ENCODE peak calls at places on chromosomes 7 and 10, in nine cellular contexts. M is activated CD4-positive, alpha-beta T cell treated with anti-CD3 and anti-CD28 coated beads, Interleukin-2, amount 10 ng/mL, durations not matched to agents 7 days and 5 days; Z is AG08396; L is NCI-H446; X is effector memory CD4-positive, alpha-beta T cell; Y is activated naive CD4-positive, alpha-beta T cell treated with Interleukin-2 at 50 U/mL for 16 hours; K is activated CD8-positive, alpha-beta T cell treated with anti-CD3 and anti-CD28 coated beads, Interleukin-2, amount 10 ng/mL, durations not matched to agents 7 days and 5 days; T is activated T-cell treated with anti-CD3 and anti-CD28 coated beads, Interleukin-2, amount 50 U/mL, for 1 hour; A is RCC 7860. R is an unnamed sample.

GRCh38 chr10:52908483-52908882 is 135.9 kb upstream of the MBL2 start:
- DNase-seq in Y (no peak), A (no peak), M (no peak), T (no peak), L (no peak), X (no peak), K (no peak), Z (no peak), R (no peak)

GRCh38 chr10:21527634-21528451 is 2.4 kb upstream of the SKIDA1 start:
- DNase-seq in X (no peak), L (peak), K (no peak), A (no peak), Z (no peak), Y (no peak), T (no peak), M (no peak), R (no peak)

GRCh38 chr7:139602143-139602722 is 78.7 kb downstream of the CLEC2L start:
- DNase-seq in Z (peak), Y (no peak), T (no peak), X (no peak), M (peak), L (peak), A (peak), K (peak), R (no peak)

GRCh38 chr10:91251430-91252056 is 31.1 kb downstream of the PCGF5 start:
- DNase-seq in M (peak), L (peak), A (peak), T (peak), Y (peak), X (peak), Z (peak), K (peak), R (no peak)

GRCh38 chr10:31004611-31005193 is 27.0 kb downstream of the ZNF438 start:
- DNase-seq in Y (peak), M (no peak), L (no peak), T (no peak), Z (no peak), K (no peak), A (peak), X (no peak), R (no peak)

GRCh38 chr7:92722541-92722940 is 113.8 kb downstream of the CDK6 start:
- DNase-seq in Y (no peak), M (no peak), K (no peak), X (no peak), L (no peak), Z (no peak), A (no peak), T (no peak), R (no peak)

GRCh38 chr10:11720260-11720741 is 21.9 kb upstream of the ECHDC3 start:
- DNase-seq in K (no peak), X (no peak), M (no peak), L (no peak), A (no peak), Y (no peak), Z (no peak), T (no peak), R (no peak)

GRCh38 chr10:4819707-4820106 is 6.3 kb upstream of the AKR1E2 start:
- DNase-seq in K (no peak), Z (no peak), A (no peak), T (no peak), X (no peak), L (no peak), M (no peak), Y (no peak), R (no peak)

GRCh38 chr7:892648-893593 is 16.6 kb downstream of the GET4 start:
- DNase-seq in M (no peak), T (no peak), Y (no peak), Z (no peak), L (no peak), K (no peak), A (no peak), X (no peak), R (no peak)

GRCh38 chr7:102165136-102165535 is 121.5 kb upstream of the SH2B2 start:
- DNase-seq in L (no peak), X (no peak), A (no peak), Z (no peak), M (no peak), K (no peak), Y (no peak), T (no peak), R (no peak)

GRCh38 chr10:110919971-110920881 is 822 bp downstream of the SHOC2 start:
- DNase-seq in L (peak), Z (no peak), A (no peak), K (peak), Y (peak), X (no peak), T (peak), M (peak), R (peak)

GRCh38 chr7:81934596-81935301 is 164.9 kb upstream of the HGF start:
- DNase-seq in Y (no peak), T (no peak), M (no peak), X (no peak), Z (no peak), L (no peak), A (no peak), K (no peak), R (no peak)

GRCh38 chr10:44264244-44264643 is 120.7 kb downstream of the CXCL12 start:
- DNase-seq in L (no peak), Y (no peak), Z (no peak), X (no peak), M (no peak), T (no peak), K (no peak), A (no peak), R (no peak)